ENCODE peak calls at places on chromosomes 6 and 20, in five cellular contexts. K is DMS153, B is RKO, E is EL, O is heart left ventricle. F is an unnamed sample.

GRCh38 chr6:108446629-108447150 is 114.0 kb upstream of the FOXO3 start:
- DNase-seq in K (no peak), B (peak), E (no peak), O (no peak), F (no peak)

GRCh38 chr6:117440558-117441525 is 15.1 kb upstream of the ROS1 start:
- DNase-seq in K (no peak), B (peak), E (peak), O (no peak), F (no peak)

GRCh38 chr6:146358341-146359046 is 185.1 kb upstream of the RAB32 start:
- DNase-seq in K (no peak), B (peak), E (peak), O (no peak), F (no peak)

GRCh38 chr6:169666441-169666840 is 35.4 kb downstream of the WDR27 start:
- DNase-seq in K (no peak), B (no peak), E (no peak), O (no peak), F (no peak)

GRCh38 chr6:132425176-132425575 is 23.9 kb upstream of the MOXD1 start:
- DNase-seq in K (no peak), B (no peak), E (no peak), O (no peak), F (no peak)

GRCh38 chr20:15297059-15297875 is 959.9 kb upstream of the FLRT3 start:
- DNase-seq in K (peak), B (no peak), E (no peak), O (no peak), F (no peak)

GRCh38 chr6:157647261-157647915 is 175.7 kb upstream of the SNX9 start:
- DNase-seq in K (no peak), B (no peak), E (no peak), O (no peak), F (no peak)

GRCh38 chr6:33841868-33842267 is 38.1 kb upstream of the MLN start:
- DNase-seq in K (no peak), B (no peak), E (no peak), O (no peak), F (no peak)

GRCh38 chr6:56927538-56928453 is 27.1 kb upstream of the BEND6 start:
- DNase-seq in K (no peak), B (no peak), E (peak), O (no peak), F (no peak)

GRCh38 chr6:105189026-105189680 is 9.3 kb upstream of the POPDC3 start:
- DNase-seq in K (no peak), B (no peak), E (no peak), O (no peak), F (no peak)

GRCh38 chr6:37580164-37580955 is 80.7 kb upstream of the CCDC167 start:
- DNase-seq in K (no peak), B (peak), E (peak), O (no peak), F (no peak)

F was measured in hippocampal formation.